ENCODE peak calls at places on chromosomes 6 and 20, in eight cellular contexts. One of them, this sample, is unnamed.

GRCh38 chr20:47198254-47198671 is 158.2 kb downstream of the ZMYND8 start:
- DNase-seq in uterus: no peak
- DNase-seq in Peyer's patch: no peak
- DNase-seq in adrenal gland: no peak
- DNase-seq in GM12891: no peak
- DNase-seq in testis: no peak
- DNase-seq in breast epithelium: no peak
- DNase-seq in GM12892: no peak
- DNase-seq in this sample: no peak

GRCh38 chr6:24313477-24314141 is 44.2 kb downstream of the DCDC2 start:
- DNase-seq in breast epithelium: no peak
- DNase-seq in GM12891: no peak
- DNase-seq in testis: no peak
- DNase-seq in adrenal gland: no peak
- DNase-seq in GM12892: no peak
- DNase-seq in uterus: no peak
- DNase-seq in Peyer's patch: no peak
- DNase-seq in this sample: no peak

GRCh38 chr6:63862486-63863198 is 227.0 kb downstream of the PHF3 start:
- DNase-seq in GM12891: no peak
- DNase-seq in adrenal gland: no peak
- DNase-seq in Peyer's patch: no peak
- DNase-seq in GM12892: no peak
- DNase-seq in uterus: no peak
- DNase-seq in breast epithelium: no peak
- DNase-seq in testis: no peak
- DNase-seq in this sample: no peak

GRCh38 chr6:151679081-151679480 is 128.4 kb upstream of the ESR1 start:
- DNase-seq in GM12892: no peak
- DNase-seq in adrenal gland: no peak
- DNase-seq in GM12891: no peak
- DNase-seq in Peyer's patch: no peak
- DNase-seq in testis: no peak
- DNase-seq in breast epithelium: no peak
- DNase-seq in uterus: peak
- DNase-seq in this sample: peak

GRCh38 chr20:48064929-48065328 is 279.6 kb upstream of the SULF2 start:
- DNase-seq in GM12892: no peak
- DNase-seq in adrenal gland: no peak
- DNase-seq in Peyer's patch: no peak
- DNase-seq in GM12891: no peak
- DNase-seq in breast epithelium: no peak
- DNase-seq in uterus: no peak
- DNase-seq in testis: no peak
- DNase-seq in this sample: no peak

GRCh38 chr6:159969204-159969912 is 476 bp downstream of the IGF2R start:
- DNase-seq in breast epithelium: peak
- DNase-seq in uterus: peak
- DNase-seq in testis: peak
- DNase-seq in GM12892: no peak
- DNase-seq in Peyer's patch: no peak
- DNase-seq in GM12891: no peak
- DNase-seq in adrenal gland: peak
- DNase-seq in this sample: peak

GRCh38 chr20:1660263-1660662 is 2.7 kb upstream of the SIRPG start:
- DNase-seq in breast epithelium: no peak
- DNase-seq in testis: no peak
- DNase-seq in adrenal gland: no peak
- DNase-seq in GM12892: no peak
- DNase-seq in GM12891: no peak
- DNase-seq in Peyer's patch: no peak
- DNase-seq in uterus: no peak
- DNase-seq in this sample: no peak

GRCh38 chr6:34992353-34992752 is 103.3 kb downstream of the ANKS1A start:
- DNase-seq in uterus: no peak
- DNase-seq in Peyer's patch: no peak
- DNase-seq in adrenal gland: no peak
- DNase-seq in testis: no peak
- DNase-seq in GM12891: no peak
- DNase-seq in GM12892: no peak
- DNase-seq in breast epithelium: no peak
- DNase-seq in this sample: no peak

GRCh38 chr6:109714611-109715010 is 23.5 kb downstream of the FIG4 start:
- DNase-seq in Peyer's patch: no peak
- DNase-seq in GM12891: no peak
- DNase-seq in adrenal gland: no peak
- DNase-seq in testis: no peak
- DNase-seq in breast epithelium: no peak
- DNase-seq in GM12892: no peak
- DNase-seq in uterus: no peak
- DNase-seq in this sample: no peak

GRCh38 chr6:150535818-150536220 is 63.9 kb upstream of the PLEKHG1 start:
- DNase-seq in uterus: no peak
- DNase-seq in GM12892: no peak
- DNase-seq in Peyer's patch: no peak
- DNase-seq in breast epithelium: no peak
- DNase-seq in adrenal gland: no peak
- DNase-seq in testis: no peak
- DNase-seq in GM12891: no peak
- DNase-seq in this sample: no peak

GRCh38 chr20:3421985-3422384 is 14.5 kb upstream of the DNAAF9 start:
- DNase-seq in adrenal gland: no peak
- DNase-seq in testis: no peak
- DNase-seq in breast epithelium: no peak
- DNase-seq in GM12892: no peak
- DNase-seq in GM12891: no peak
- DNase-seq in Peyer's patch: no peak
- DNase-seq in uterus: no peak
- DNase-seq in this sample: no peak
- TF ChIP-seq POLR2A in adrenal gland: no peak
- TF ChIP-seq POLR2A in testis: no peak
- TF ChIP-seq POLR2A in breast epithelium: no peak
- TF ChIP-seq POLR2A in GM12892: no peak
- TF ChIP-seq POLR2A in GM12891: no peak
- TF ChIP-seq POLR2A in Peyer's patch: no peak
- TF ChIP-seq POLR2A in uterus: no peak
- TF ChIP-seq POLR2A in this sample: no peak

GRCh38 chr20:63103402-63104311 is 96.9 kb upstream of the BHLHE23 start:
- DNase-seq in testis: no peak
- DNase-seq in adrenal gland: no peak
- DNase-seq in uterus: no peak
- DNase-seq in GM12892: no peak
- DNase-seq in GM12891: no peak
- DNase-seq in breast epithelium: no peak
- DNase-seq in Peyer's patch: no peak
- DNase-seq in this sample: peak

GRCh38 chr20:63100401-63100925 is 93.7 kb upstream of the BHLHE23 start:
- DNase-seq in testis: peak
- DNase-seq in GM12891: no peak
- DNase-seq in Peyer's patch: no peak
- DNase-seq in adrenal gland: peak
- DNase-seq in GM12892: no peak
- DNase-seq in breast epithelium: peak
- DNase-seq in uterus: no peak
- DNase-seq in this sample: no peak

GRCh38 chr20:63100926-63101699 is 94.3 kb upstream of the BHLHE23 start:
- DNase-seq in GM12891: no peak
- DNase-seq in breast epithelium: peak
- DNase-seq in GM12892: no peak
- DNase-seq in uterus: no peak
- DNase-seq in Peyer's patch: no peak
- DNase-seq in adrenal gland: peak
- DNase-seq in testis: no peak
- DNase-seq in this sample: no peak

GRCh38 chr20:63102720-63103375 is 96.1 kb upstream of the BHLHE23 start:
- DNase-seq in Peyer's patch: peak
- DNase-seq in breast epithelium: no peak
- DNase-seq in adrenal gland: no peak
- DNase-seq in uterus: peak
- DNase-seq in testis: peak
- DNase-seq in GM12891: peak
- DNase-seq in GM12892: peak
- DNase-seq in this sample: peak

DNA sequence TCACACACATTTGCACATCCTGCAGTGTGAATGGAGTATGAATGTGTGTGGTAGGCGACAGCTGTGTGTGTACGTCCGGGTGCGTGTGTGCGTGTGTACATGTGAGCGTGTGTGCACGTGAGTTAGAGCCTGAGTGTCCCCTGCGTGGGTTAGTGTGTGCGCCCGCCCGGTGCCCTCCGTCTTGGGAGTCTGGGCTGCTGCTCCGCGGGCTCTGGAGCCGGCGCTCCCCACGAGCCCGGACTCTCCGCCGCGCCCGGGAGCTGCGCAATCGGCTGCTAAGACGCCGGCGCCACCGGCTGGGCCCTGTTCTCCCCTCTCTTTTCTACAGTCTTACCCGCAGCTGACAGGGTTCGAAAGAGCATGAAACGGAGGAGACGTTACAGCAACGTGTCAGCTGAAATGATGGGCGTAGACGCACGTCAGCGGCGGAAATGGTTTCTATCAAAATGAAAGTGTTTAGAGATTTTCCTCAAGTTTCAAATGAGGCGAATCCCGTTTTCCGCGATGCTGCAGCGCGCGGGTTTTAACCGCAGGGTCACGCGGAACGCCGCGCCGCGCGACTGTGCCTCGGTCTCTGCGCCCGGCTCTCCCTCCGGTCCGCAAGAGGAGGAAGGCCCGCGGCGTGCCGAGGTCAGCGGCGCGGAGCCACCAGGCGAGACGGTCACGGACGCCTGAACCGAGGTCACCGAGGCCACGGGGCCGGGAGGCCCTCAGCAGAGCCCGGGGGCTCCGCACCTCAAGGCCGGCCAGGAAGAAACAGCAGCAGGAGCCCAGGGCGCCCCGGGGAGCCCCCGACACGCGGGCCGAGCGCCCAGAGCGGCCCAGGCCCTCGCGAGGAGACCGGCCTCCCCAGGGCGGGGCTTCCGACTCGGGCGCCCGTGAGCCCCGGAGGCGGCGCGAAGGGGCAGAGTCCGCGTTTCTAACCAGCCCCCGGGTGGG is 95.3 kb upstream of the BHLHE23 start:
- DNase-seq in Peyer's patch: peak
- DNase-seq in uterus: peak
- DNase-seq in breast epithelium: no peak
- DNase-seq in testis: peak
- DNase-seq in adrenal gland: peak
- DNase-seq in GM12891: peak
- DNase-seq in GM12892: peak
- DNase-seq in this sample: peak
- TF ChIP-seq POLR2A in Peyer's patch: no peak
- TF ChIP-seq POLR2A in uterus: no peak
- TF ChIP-seq POLR2A in breast epithelium: no peak
- TF ChIP-seq POLR2A in testis: no peak
- TF ChIP-seq POLR2A in adrenal gland: no peak
- TF ChIP-seq POLR2A in GM12891: no peak
- TF ChIP-seq POLR2A in GM12892: no peak
- TF ChIP-seq POLR2A in this sample: no peak

DNA sequence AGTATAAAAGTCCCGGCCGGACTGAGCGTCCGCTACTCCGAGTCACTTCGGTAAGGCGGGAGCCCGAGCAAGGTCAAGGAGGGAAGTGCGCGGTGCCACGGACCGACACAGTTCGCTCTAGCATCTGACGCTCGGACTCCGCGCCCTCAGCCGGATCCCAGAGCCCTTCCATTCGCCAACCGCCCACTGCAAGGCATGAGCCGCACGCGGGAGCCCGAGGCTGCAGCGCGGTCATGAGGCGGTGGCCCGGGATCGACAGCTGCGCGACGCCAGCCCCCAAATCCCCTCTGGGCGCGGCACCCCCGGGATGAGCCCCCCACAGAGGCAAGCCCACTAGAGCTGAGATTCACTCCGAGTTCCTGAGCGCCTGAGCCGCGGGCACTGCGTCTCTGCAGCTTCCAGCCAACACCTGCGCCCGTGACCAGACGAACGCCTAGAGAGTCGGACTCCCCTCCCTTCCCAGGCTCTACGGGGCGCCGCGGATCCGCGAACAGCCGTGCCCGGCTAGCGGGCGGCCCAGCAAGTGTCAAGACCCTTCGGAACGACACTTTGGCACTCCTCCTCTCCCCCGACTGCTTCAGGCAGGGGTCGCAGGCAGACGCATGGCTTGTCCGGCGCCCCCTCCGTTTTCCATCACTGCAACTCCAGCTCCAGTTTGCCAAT is 749 bp upstream of the ISM1 start:
- DNase-seq in GM12892: peak
- DNase-seq in Peyer's patch: peak
- DNase-seq in testis: peak
- DNase-seq in GM12891: peak
- DNase-seq in breast epithelium: peak
- DNase-seq in adrenal gland: peak
- DNase-seq in uterus: peak
- DNase-seq in this sample: no peak
- TF ChIP-seq POLR2A in GM12892: no peak
- TF ChIP-seq POLR2A in Peyer's patch: no peak
- TF ChIP-seq POLR2A in testis: no peak
- TF ChIP-seq POLR2A in GM12891: no peak
- TF ChIP-seq POLR2A in breast epithelium: peak
- TF ChIP-seq POLR2A in adrenal gland: no peak
- TF ChIP-seq POLR2A in uterus: no peak
- TF ChIP-seq POLR2A in this sample: no peak

GRCh38 chr20:32632461-32633354 is 41.0 kb downstream of the C20orf203 start:
- DNase-seq in uterus: no peak
- DNase-seq in adrenal gland: no peak
- DNase-seq in testis: no peak
- DNase-seq in GM12891: no peak
- DNase-seq in breast epithelium: no peak
- DNase-seq in Peyer's patch: no peak
- DNase-seq in GM12892: no peak
- DNase-seq in this sample: no peak
- TF ChIP-seq POLR2A in uterus: no peak
- TF ChIP-seq POLR2A in adrenal gland: no peak
- TF ChIP-seq POLR2A in testis: no peak
- TF ChIP-seq POLR2A in GM12891: no peak
- TF ChIP-seq POLR2A in breast epithelium: no peak
- TF ChIP-seq POLR2A in Peyer's patch: no peak
- TF ChIP-seq POLR2A in GM12892: no peak
- TF ChIP-seq POLR2A in this sample: peak

This sample was measured in erythroblast.